ENCODE peak calls at places on chromosomes 1 and 21, in four cellular contexts. H is mammary epithelial cell, B is neural progenitor cell, Z is endothelial cell of umbilical vein. E is an unnamed sample.

GRCh38 chr1:73674945-73675561 is 522.9 kb downstream of the LRRIQ3 start:
- DNase-seq in H (peak), B (peak), Z (peak), E (no peak)

GRCh38 chr1:232039303-232039702 is 412.7 kb downstream of the DISC1 start:
- DNase-seq in H (peak), B (no peak), Z (no peak), E (peak)

GRCh38 chr1:210360852-210361477 is 32.3 kb downstream of the HHAT start:
- DNase-seq in H (peak), B (peak), Z (peak), E (peak)

GRCh38 chr1:240152611-240153297 is 61.1 kb downstream of the FMN2 start:
- DNase-seq in H (no peak), B (no peak), Z (no peak), E (peak)

GRCh38 chr21:42678118-42678430 is 24.7 kb downstream of the PDE9A start:
- DNase-seq in H (no peak), B (no peak), Z (no peak), E (no peak)

GRCh38 chr1:58883037-58883887 is 99.4 kb upstream of the JUN start:
- DNase-seq in H (peak), B (no peak), Z (peak), E (peak)

GRCh38 chr1:71014110-71014509 is 33.5 kb downstream of the PTGER3 start:
- DNase-seq in H (no peak), B (no peak), Z (no peak), E (peak)

GRCh38 chr1:227916655-227917054 is 31.1 kb downstream of the WNT9A start:
- DNase-seq in H (no peak), B (no peak), Z (no peak), E (no peak)

GRCh38 chr1:231487019-231487418 is 41.5 kb upstream of the TSNAX start:
- DNase-seq in H (no peak), B (no peak), Z (peak), E (peak)

GRCh38 chr1:18581420-18581880 is 49.2 kb upstream of the PAX7 start:
- DNase-seq in H (no peak), B (peak), Z (peak), E (no peak)

GRCh38 chr1:155206891-155207577 is 663 bp downstream of the THBS3 start:
- DNase-seq in H (peak), B (peak), Z (peak), E (peak)

GRCh38 chr1:4656533-4657140 is 2.2 kb downstream of the AJAP1 start:
- DNase-seq in H (no peak), B (no peak), Z (no peak), E (no peak)

GRCh38 chr1:15411593-15412487 is 2.2 kb downstream of the EFHD2 start:
- DNase-seq in H (no peak), B (no peak), Z (peak), E (no peak)

GRCh38 chr1:117646007-117646913 is 40.4 kb downstream of the TENT5C start:
- DNase-seq in H (no peak), B (no peak), Z (no peak), E (no peak)

GRCh38 chr21:41458121-41458520 is 32.1 kb downstream of the MX1 start:
- DNase-seq in H (no peak), B (no peak), Z (no peak), E (no peak)

GRCh38 chr1:65267291-65268087 is 41.9 kb upstream of the DNAJC6 start:
- DNase-seq in H (no peak), B (no peak), Z (no peak), E (no peak)

GRCh38 chr21:22444990-22445389 is 1446.8 kb downstream of the NCAM2 start:
- DNase-seq in H (no peak), B (no peak), Z (no peak), E (no peak)

GRCh38 chr21:42864812-42865211 is 14.5 kb downstream of the WDR4 start:
- DNase-seq in H (no peak), B (no peak), Z (no peak), E (no peak)

GRCh38 chr21:37636152-37636860 is 269.7 kb downstream of the DYRK1A start:
- DNase-seq in H (peak), B (no peak), Z (peak), E (peak)

GRCh38 chr1:41810446-41810845 is 108.3 kb downstream of the HIVEP3 start:
- DNase-seq in H (peak), B (peak), Z (peak), E (peak)

GRCh38 chr1:91783423-91784162 is 102.4 kb downstream of the TGFBR3 start:
- DNase-seq in H (no peak), B (no peak), Z (peak), E (peak)

GRCh38 chr1:156346636-156347035 is 8.3 kb downstream of the TSACC start:
- DNase-seq in H (no peak), B (no peak), Z (no peak), E (peak)

GRCh38 chr1:226709942-226710341 is 29.1 kb downstream of the ITPKB start:
- DNase-seq in H (no peak), B (no peak), Z (no peak), E (no peak)

GRCh38 chr1:64932962-64933295 is 33.4 kb downstream of the JAK1 start:
- DNase-seq in H (no peak), B (no peak), Z (no peak), E (no peak)

GRCh38 chr21:36804867-36805611 is 106.1 kb downstream of the SIM2 start:
- DNase-seq in H (no peak), B (no peak), Z (no peak), E (no peak)

GRCh38 chr1:61079898-61080336 is 2.4 kb upstream of the NFIA start:
- DNase-seq in H (peak), B (peak), Z (peak), E (peak)

GRCh38 chr1:91844862-91845528 is 41.0 kb downstream of the TGFBR3 start:
- DNase-seq in H (peak), B (no peak), Z (peak), E (peak)

GRCh38 chr1:246219508-246220030 is 287.5 kb downstream of the SMYD3 start:
- DNase-seq in H (peak), B (peak), Z (no peak), E (peak)

GRCh38 chr1:234599617-234600417 is 10.2 kb downstream of the IRF2BP2 start:
- DNase-seq in H (peak), B (peak), Z (peak), E (peak)
- TF ChIP-seq CTCF in H (no peak), B (peak), Z (no peak), E (no peak)

GRCh38 chr1:24501371-24502167 is 1.1 kb upstream of the RCAN3 start:
- DNase-seq in H (peak), B (no peak), Z (no peak), E (no peak)
- H3K4me3 ChIP-seq in H (peak), B (peak), Z (no peak), E (peak)

GRCh38 chr1:8661185-8662110 is 156.0 kb downstream of the RERE start:
- DNase-seq in H (peak), B (no peak), Z (peak), E (peak)
- H3K4me2 ChIP-seq in H (peak), B (no peak), Z (peak), E (peak)

GRCh38 chr1:36984675-36985074 is 49.6 kb downstream of the GRIK3 start:
- DNase-seq in H (no peak), B (no peak), Z (no peak), E (no peak)

GRCh38 chr1:36981126-36981525 is 53.2 kb downstream of the GRIK3 start:
- DNase-seq in H (no peak), B (no peak), Z (no peak), E (no peak)

GRCh38 chr1:36984026-36984425 is 50.3 kb downstream of the GRIK3 start:
- DNase-seq in H (no peak), B (no peak), Z (no peak), E (no peak)

GRCh38 chr1:36982708-36983107 is 51.6 kb downstream of the GRIK3 start:
- DNase-seq in H (no peak), B (no peak), Z (no peak), E (no peak)

DNA sequence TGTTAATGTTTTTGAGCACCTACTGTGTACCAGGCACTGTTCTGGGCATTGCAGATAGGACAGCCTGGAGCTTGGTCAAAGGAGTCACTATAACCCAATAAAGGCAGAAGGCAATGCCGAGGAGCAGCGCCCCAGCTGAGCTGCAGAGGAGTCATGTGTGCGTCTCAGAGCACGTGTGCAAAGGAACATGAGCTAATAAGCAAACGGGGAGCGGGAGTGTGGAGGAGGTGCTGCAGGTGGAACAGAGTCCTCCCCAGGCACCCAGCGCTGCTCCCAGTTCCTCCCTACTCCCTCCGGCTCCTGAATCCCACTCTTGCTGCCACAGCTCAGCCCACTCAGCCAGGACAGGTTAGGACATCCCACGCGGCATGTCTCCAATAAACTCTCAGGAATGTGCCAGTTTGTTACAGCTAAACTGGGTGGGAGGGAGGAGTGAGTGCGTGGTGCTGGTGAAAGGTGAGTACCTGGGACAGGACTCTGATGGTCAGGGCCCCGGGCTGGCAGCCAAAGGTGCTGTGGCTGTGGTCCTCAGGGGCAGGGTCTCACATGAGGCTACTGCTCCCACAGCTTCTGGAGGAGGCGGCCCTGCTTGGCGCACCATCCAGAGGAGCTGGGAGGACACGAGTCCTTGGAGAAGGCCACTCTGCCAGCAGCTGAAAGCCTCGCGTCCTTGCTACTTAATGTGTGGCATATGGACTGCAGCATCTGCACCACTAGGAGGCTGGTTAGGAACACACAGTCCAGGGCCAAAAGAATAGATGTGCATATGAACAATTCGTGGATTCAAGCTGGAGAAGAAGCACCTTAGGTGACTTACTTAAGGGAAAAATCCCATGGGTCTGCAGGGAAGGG is 52.3 kb downstream of the GRIK3 start:
- DNase-seq in H (no peak), B (no peak), Z (no peak), E (no peak)
- TF ChIP-seq CTCF in H (no peak), B (peak), Z (no peak), E (no peak)

GRCh38 chr1:54337034-54337433 is 69.2 kb downstream of the SSBP3 start:
- DNase-seq in H (no peak), B (no peak), Z (no peak), E (no peak)

GRCh38 chr1:54335396-54336056 is 70.7 kb downstream of the SSBP3 start:
- DNase-seq in H (peak), B (no peak), Z (peak), E (peak)

GRCh38 chr1:54334996-54335395 is 71.2 kb downstream of the SSBP3 start:
- DNase-seq in H (no peak), B (no peak), Z (no peak), E (peak)

GRCh38 chr1:54337928-54338327 is 68.3 kb downstream of the SSBP3 start:
- DNase-seq in H (no peak), B (no peak), Z (peak), E (no peak)

GRCh38 chr1:54336121-54336520 is 70.1 kb downstream of the SSBP3 start:
- DNase-seq in H (no peak), B (no peak), Z (no peak), E (no peak)
- H3K4me3 ChIP-seq in H (no peak), B (no peak), Z (no peak), E (no peak)

GRCh38 chr1:119631433-119632102 is 16.5 kb downstream of the ZNF697 start:
- DNase-seq in H (peak), B (peak), Z (peak), E (peak)
- H3K4me2 ChIP-seq in H (peak), B (no peak), Z (peak), E (peak)

GRCh38 chr1:214337536-214337935 is 56.6 kb downstream of the SMYD2 start:
- DNase-seq in H (no peak), B (peak), Z (peak), E (peak)

GRCh38 chr1:214338212-214338611 is 57.3 kb downstream of the SMYD2 start:
- DNase-seq in H (no peak), B (no peak), Z (no peak), E (no peak)

GRCh38 chr1:214344897-214345296 is 63.9 kb downstream of the SMYD2 start:
- DNase-seq in H (no peak), B (no peak), Z (no peak), E (no peak)

GRCh38 chr1:214341459-214341858 is 60.5 kb downstream of the SMYD2 start:
- DNase-seq in H (no peak), B (no peak), Z (no peak), E (no peak)

GRCh38 chr1:214341918-214342317 is 61.0 kb downstream of the SMYD2 start:
- DNase-seq in H (no peak), B (no peak), Z (no peak), E (no peak)
- TF ChIP-seq CTCF in H (no peak), B (peak), Z (no peak), E (no peak)

GRCh38 chr1:11475718-11476117 is 3.2 kb upstream of the DISP3 start:
- DNase-seq in H (no peak), B (no peak), Z (no peak), E (no peak)

GRCh38 chr1:11481019-11481418 is 2.1 kb downstream of the DISP3 start:
- DNase-seq in H (no peak), B (peak), Z (no peak), E (no peak)

GRCh38 chr1:11482186-11482585 is 3.2 kb downstream of the DISP3 start:
- DNase-seq in H (no peak), B (no peak), Z (no peak), E (no peak)

GRCh38 chr1:11479375-11479979 is 522 bp downstream of the DISP3 start:
- DNase-seq in H (no peak), B (peak), Z (peak), E (no peak)

GRCh38 chr1:11478571-11479374 is at the start of gene DISP3:
- DNase-seq in H (peak), B (peak), Z (peak), E (peak)
- H3K4me3 ChIP-seq in H (peak), B (peak), Z (peak), E (peak)

GRCh38 chr1:180612591-180612990 is 19.2 kb upstream of the XPR1 start:
- DNase-seq in H (no peak), B (no peak), Z (no peak), E (no peak)
- H3K4me2 ChIP-seq in H (no peak), B (no peak), Z (no peak), E (no peak)

E was measured in astrocyte.